ENCODE peak calls at places on chromosomes 7 and 10, in five cellular contexts. A, V, I, D and W are unnamed samples. For H3K36me3, the result is how much of the 10 kb centered on the place peaks cover.

GRCh38 chr10:119826777-119827176 is 45.9 kb downstream of the MCMBP start:
- DNase-seq in A (no peak), V (no peak), I (no peak), D (no peak), W (no peak)

GRCh38 chr10:71242621-71243009 is 30.2 kb downstream of the UNC5B start:
- DNase-seq in A (peak), V (no peak), I (no peak), D (no peak), W (no peak)

GRCh38 chr7:73734619-73735525 is 3.7 kb downstream of the ABHD11 start:
- DNase-seq in A (peak), V (peak), I (peak), D (peak), W (peak)

GRCh38 chr7:82051641-82052040 is 281.8 kb upstream of the HGF start:
- DNase-seq in A (no peak), V (no peak), I (no peak), D (no peak), W (no peak)

GRCh38 chr10:30039988-30040387 is 19.4 kb downstream of the JCAD start:
- DNase-seq in A (no peak), V (no peak), I (no peak), D (no peak), W (no peak)

GRCh38 chr7:74233655-74234280 is 20.4 kb downstream of the RFC2 start:
- DNase-seq in A (no peak), V (peak), I (no peak), D (peak), W (no peak)

GRCh38 chr7:28037220-28038010 is 143.2 kb downstream of the JAZF1 start:
- DNase-seq in A (no peak), V (peak), I (peak), D (peak), W (no peak)

GRCh38 chr10:64265961-64266360 is 744.8 kb downstream of the REEP3 start:
- DNase-seq in A (no peak), V (no peak), I (no peak), D (no peak), W (no peak)

GRCh38 chr10:93435621-93436385 is 46.3 kb downstream of the MYOF start:
- DNase-seq in A (peak), V (peak), I (no peak), D (peak), W (no peak)

GRCh38 chr7:46759711-46760480 is 822.0 kb downstream of the TNS3 start:
- DNase-seq in A (no peak), V (peak), I (no peak), D (peak), W (no peak)

GRCh38 chr10:97923057-97923456 is 73.4 kb downstream of the GOLGA7B start:
- DNase-seq in A (no peak), V (no peak), I (no peak), D (no peak), W (no peak)

GRCh38 chr7:83142365-83142764 is 20.3 kb downstream of the PCLO start:
- DNase-seq in A (no peak), V (no peak), I (no peak), D (no peak), W (no peak)

GRCh38 chr7:101535333-101535732 is 93.8 kb downstream of the MYL10 start:
- DNase-seq in A (no peak), V (no peak), I (no peak), D (no peak), W (no peak)

GRCh38 chr10:65911431-65911830 is 1014.4 kb upstream of the LRRTM3 start:
- DNase-seq in A (no peak), V (no peak), I (no peak), D (no peak), W (no peak)

GRCh38 chr7:29332027-29332806 is 137.6 kb downstream of the CHN2 start:
- DNase-seq in A (no peak), V (no peak), I (no peak), D (no peak), W (no peak)

GRCh38 chr7:100887955-100888481 is 1.5 kb downstream of the UFSP1 start:
- DNase-seq in A (no peak), V (no peak), I (peak), D (no peak), W (peak)

GRCh38 chr10:123863721-123864432 is 27.7 kb downstream of the CPXM2 start:
- DNase-seq in A (peak), V (no peak), I (no peak), D (no peak), W (peak)

GRCh38 chr10:34235164-34235832 is 579.8 kb downstream of the PARD3 start:
- DNase-seq in A (peak), V (peak), I (no peak), D (peak), W (no peak)

GRCh38 chr7:24979470-24979862 is 512 bp downstream of the OSBPL3 start:
- DNase-seq in A (no peak), V (peak), I (peak), D (peak), W (peak)

GRCh38 chr10:45809829-45810228 is 37.5 kb downstream of the AGAP4 start:
- DNase-seq in A (peak), V (no peak), I (no peak), D (peak), W (no peak)

GRCh38 chr7:33686001-33686591 is 219.2 kb upstream of the BMPER start:
- DNase-seq in A (peak), V (no peak), I (no peak), D (no peak), W (no peak)

GRCh38 chr7:44568771-44569560 is 4.7 kb downstream of the DDX56 start:
- DNase-seq in A (no peak), V (no peak), I (no peak), D (no peak), W (no peak)

GRCh38 chr10:34299105-34299611 is 515.9 kb downstream of the PARD3 start:
- DNase-seq in A (no peak), V (peak), I (no peak), D (peak), W (no peak)

GRCh38 chr7:158022601-158023000 is 565.0 kb downstream of the PTPRN2 start:
- DNase-seq in A (no peak), V (no peak), I (no peak), D (no peak), W (peak)

GRCh38 chr7:137771679-137772078 is 75.1 kb downstream of the DGKI start:
- DNase-seq in A (no peak), V (peak), I (no peak), D (peak), W (no peak)

GRCh38 chr10:9596368-9596920 is 1421.2 kb upstream of the CELF2 start:
- DNase-seq in A (no peak), V (no peak), I (no peak), D (peak), W (no peak)

GRCh38 chr7:120303105-120303504 is 30.1 kb downstream of the KCND2 start:
- DNase-seq in A (no peak), V (no peak), I (no peak), D (no peak), W (no peak)

GRCh38 chr10:129236411-129236810 is 230.6 kb upstream of the MGMT start:
- DNase-seq in A (no peak), V (no peak), I (no peak), D (no peak), W (no peak)

GRCh38 chr7:75983471-75984129 is 10.8 kb downstream of the TMEM120A start:
- DNase-seq in A (no peak), V (no peak), I (no peak), D (no peak), W (peak)

GRCh38 chr7:77933394-77933793 is 134.8 kb downstream of the PHTF2 start:
- DNase-seq in A (no peak), V (peak), I (no peak), D (peak), W (no peak)

GRCh38 chr10:124732931-124733536 is 11.1 kb downstream of the FAM53B start:
- DNase-seq in A (no peak), V (peak), I (peak), D (peak), W (peak)

GRCh38 chr10:49831352-49832040 is 69.4 kb upstream of the OGDHL start:
- DNase-seq in A (peak), V (peak), I (no peak), D (peak), W (no peak)

GRCh38 chr10:91435241-91435640 is 25.1 kb downstream of the HECTD2 start:
- DNase-seq in A (no peak), V (no peak), I (no peak), D (no peak), W (no peak)

GRCh38 chr7:93307131-93307660 is 75.0 kb downstream of the VPS50 start:
- DNase-seq in A (no peak), V (peak), I (no peak), D (peak), W (no peak)

GRCh38 chr7:150412518-150413247 is 33.6 kb downstream of the ZNF775 start:
- DNase-seq in A (no peak), V (no peak), I (no peak), D (no peak), W (peak)

GRCh38 chr7:150413640-150414081 is 34.5 kb downstream of the ZNF775 start:
- DNase-seq in A (no peak), V (no peak), I (no peak), D (peak), W (no peak)

GRCh38 chr7:150410680-150411346 is 31.7 kb downstream of the ZNF775 start:
- DNase-seq in A (no peak), V (no peak), I (no peak), D (no peak), W (peak)

GRCh38 chr7:150411606-150412005 is 32.5 kb downstream of the ZNF775 start:
- DNase-seq in A (no peak), V (no peak), I (no peak), D (no peak), W (no peak)

GRCh38 chr7:150412016-150412415 is 32.9 kb downstream of the ZNF775 start:
- DNase-seq in A (no peak), V (no peak), I (no peak), D (no peak), W (no peak)
- H3K36me3 ChIP-seq in A (under half), V (under half), I (under half), D (under half), W (under half)

GRCh38 chr10:7054915-7055314 is 355.9 kb downstream of the SFMBT2 start:
- DNase-seq in A (peak), V (peak), I (no peak), D (peak), W (no peak)
- TF ChIP-seq CTCF in A (peak), V (peak), I (no peak), D (peak), W (no peak)

GRCh38 chr10:14660872-14661271 is 113.8 kb downstream of the FAM107B start:
- DNase-seq in A (no peak), V (no peak), I (no peak), D (no peak), W (no peak)
- H3K36me3 ChIP-seq in A (under half), V (under half), I (under half), D (under half), W (under half)

GRCh38 chr10:35640474-35640873 is 1.6 kb downstream of the FZD8 start:
- DNase-seq in A (peak), V (peak), I (peak), D (peak), W (peak)
- TF ChIP-seq CTCF in A (peak), V (peak), I (no peak), D (peak), W (peak)

GRCh38 chr10:67935223-67935622 is 50.8 kb downstream of the SIRT1 start:
- DNase-seq in A (peak), V (no peak), I (no peak), D (no peak), W (no peak)

GRCh38 chr10:67934331-67934730 is 49.9 kb downstream of the SIRT1 start:
- DNase-seq in A (no peak), V (no peak), I (no peak), D (no peak), W (no peak)

GRCh38 chr10:67936416-67936815 is 52.0 kb downstream of the SIRT1 start:
- DNase-seq in A (no peak), V (peak), I (no peak), D (peak), W (no peak)

GRCh38 chr10:67933199-67933598 is 48.7 kb downstream of the SIRT1 start:
- DNase-seq in A (no peak), V (no peak), I (no peak), D (no peak), W (no peak)
- H3K36me3 ChIP-seq in A (under half), V (under half), I (under half), D (under half), W (under half)

GRCh38 chr10:11533328-11533781 is 78.1 kb downstream of the USP6NL start:
- DNase-seq in A (peak), V (no peak), I (no peak), D (peak), W (no peak)
- TF ChIP-seq CTCF in A (peak), V (peak), I (no peak), D (peak), W (no peak)

GRCh38 chr7:43083091-43083490 is 29.4 kb upstream of the HECW1 start:
- DNase-seq in A (no peak), V (peak), I (no peak), D (no peak), W (no peak)
- H3K36me3 ChIP-seq in A (under half), V (under half), I (under half), D (under half), W (under half)

DNA sequence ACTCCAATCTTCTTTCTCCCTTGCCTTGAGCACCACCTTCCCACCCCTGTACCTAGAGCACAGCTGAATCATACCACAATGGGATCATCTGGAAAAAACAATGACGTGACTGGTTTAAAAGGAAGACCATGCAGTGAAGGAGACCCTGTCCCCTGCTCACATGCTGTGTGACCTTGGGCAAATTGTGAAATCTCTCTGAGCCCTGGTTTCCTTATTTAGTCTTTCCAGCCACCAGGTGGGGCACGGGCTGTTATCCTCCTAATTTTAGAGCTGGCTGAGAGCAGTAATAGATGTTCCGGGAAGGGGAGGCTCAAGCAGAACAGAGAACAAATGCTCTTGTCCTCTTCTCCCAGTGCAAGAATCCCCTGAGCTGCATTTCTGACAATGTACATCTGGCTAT is 198.3 kb downstream of the RPS24 start:
- DNase-seq in A (peak), V (no peak), I (peak), D (no peak), W (no peak)
- TF ChIP-seq CTCF in A (peak), V (peak), I (no peak), D (peak), W (no peak)

DNA sequence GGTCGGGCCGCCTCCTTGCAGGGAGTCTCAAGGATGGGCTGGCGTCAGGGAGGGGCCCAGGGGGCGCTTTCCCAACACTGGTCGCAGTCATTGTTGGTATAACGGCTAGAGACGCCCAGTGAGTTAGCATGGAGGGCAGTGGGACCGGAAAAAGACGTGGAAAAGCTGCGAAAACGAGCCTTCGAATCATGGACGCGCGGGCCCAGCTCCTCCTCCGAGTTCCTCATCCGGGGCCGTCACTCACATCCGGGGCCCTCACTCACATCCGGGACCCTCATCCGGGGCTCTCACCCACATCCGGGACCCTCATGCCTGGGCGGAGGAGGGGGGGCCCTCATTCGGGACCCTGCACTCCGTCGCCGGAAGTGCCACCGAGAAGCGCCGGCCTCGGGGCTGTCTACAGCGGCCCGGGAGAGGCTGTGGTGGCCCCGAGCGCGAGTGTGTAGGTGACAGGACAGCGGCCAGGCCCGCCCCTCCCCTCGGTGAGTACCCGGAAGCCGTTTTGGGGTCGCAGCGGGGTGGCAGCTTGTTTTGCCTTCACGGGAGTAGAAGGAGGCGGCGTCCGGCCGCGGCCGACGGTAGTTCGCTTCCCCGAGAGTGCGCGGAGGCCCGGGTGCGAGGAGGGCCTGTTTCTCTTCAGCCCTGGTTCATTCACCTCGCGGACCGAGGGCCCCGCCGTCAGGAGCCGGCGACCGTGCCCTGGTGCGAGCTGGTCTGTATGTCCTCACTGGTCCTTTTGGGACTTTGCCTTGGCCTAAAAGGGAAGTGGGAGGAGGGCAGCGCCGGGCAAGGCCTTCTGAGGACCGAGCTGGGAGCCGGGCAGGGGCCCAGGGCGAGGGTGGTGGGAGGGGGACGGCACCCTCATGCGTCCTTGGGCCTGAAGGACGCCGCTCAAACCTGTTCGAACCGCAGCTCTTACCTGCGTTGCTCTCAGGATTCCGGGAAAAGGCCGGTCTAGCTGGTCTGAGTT is at the start of gene ZNF655:
- DNase-seq in A (peak), V (peak), I (peak), D (peak), W (peak)
- H3K36me3 ChIP-seq in A (under half), V (under half), I (under half), D (under half), W (under half)